ENCODE peak calls at places on chromosomes 2 and 18, in nine cellular contexts. J is NCI-H2227 treated with DMSO at 0.1 percent for 48 hours, T is NCI-H1930, D is HFFc6, K is CD14-positive monocyte, R is neural progenitor cell, O is upper lobe of right lung, P is thoracic aorta, C is anterior cingulate cortex. S is an unnamed sample.

GRCh38 chr18:12911025-12911927 is 27.2 kb upstream of the PTPN2 start:
- DNase-seq in R (no peak), O (peak; percentile 71), K (no peak), C (no peak), P (no peak), T (no peak), J (no peak), D (no peak), S (no peak)

GRCh38 chr2:43840961-43841360 is 2.2 kb downstream of the ABCG8 start:
- DNase-seq in K (no peak), O (no peak), P (no peak), R (no peak), D (no peak), J (no peak), T (no peak), C (no peak), S (no peak)

GRCh38 chr2:160051374-160051800 is 11.0 kb downstream of the PLA2R1 start:
- DNase-seq in R (no peak), C (no peak), J (no peak), O (no peak), T (no peak), K (no peak), P (no peak), D (no peak), S (no peak)

GRCh38 chr2:18083806-18084205 is 205.3 kb downstream of the KCNS3 start:
- DNase-seq in C (no peak), R (no peak), D (no peak), O (no peak), K (no peak), J (no peak), T (no peak), P (no peak), S (no peak)

GRCh38 chr2:190996338-190996946 is 17.5 kb downstream of the STAT1 start:
- DNase-seq in C (no peak), K (no peak), D (peak; percentile 33), J (no peak), R (peak; percentile 76), P (no peak), T (peak; percentile 9), O (no peak), S (no peak)

GRCh38 chr2:162217596-162217995 is 25.6 kb downstream of the FAP start:
- DNase-seq in K (no peak), J (no peak), C (no peak), T (no peak), R (no peak), O (no peak), P (no peak), D (no peak), S (no peak)

GRCh38 chr18:7069191-7069590 is 48.4 kb downstream of the LAMA1 start:
- DNase-seq in D (no peak), K (no peak), P (no peak), O (no peak), J (no peak), C (no peak), R (no peak), T (no peak), S (no peak)

GRCh38 chr2:71190959-71191943 is 35.7 kb downstream of the PAIP2B start:
- DNase-seq in K (no peak), P (no peak), C (no peak), R (no peak), T (no peak), O (no peak), J (no peak), D (peak; percentile 16), S (peak; percentile 8)

GRCh38 chr18:12989397-12990127 is 1.6 kb upstream of the CEP192 start:
- DNase-seq in K (no peak), O (no peak), R (no peak), C (no peak), J (no peak), P (no peak), D (no peak), T (no peak), S (no peak)

GRCh38 chr18:23340661-23341060 is 112.4 kb upstream of the RIOK3 start:
- DNase-seq in K (no peak), D (no peak), R (no peak), T (no peak), O (no peak), C (no peak), P (no peak), J (peak; percentile 38), S (no peak)

GRCh38 chr2:234863043-234863934 is 88.5 kb upstream of the SH3BP4 start:
- DNase-seq in D (peak; percentile 41), K (no peak), R (no peak), T (no peak), C (no peak), O (no peak), J (no peak), P (no peak), S (peak; percentile 21)

GRCh38 chr2:116716038-116716437 is 1098.5 kb upstream of the DDX18 start:
- DNase-seq in T (no peak), D (no peak), O (no peak), C (no peak), J (no peak), K (no peak), R (no peak), P (no peak), S (no peak)

GRCh38 chr2:101733257-101733993 is 35.9 kb downstream of the MAP4K4 start:
- DNase-seq in T (no peak), P (no peak), K (no peak), O (no peak), J (no peak), R (no peak), C (no peak), D (no peak), S (no peak)

GRCh38 chr2:233453111-233453915 is 99.0 kb downstream of the DGKD start:
- DNase-seq in J (no peak), R (no peak), K (peak; percentile 20), P (no peak), C (no peak), T (no peak), O (peak; percentile 37), D (no peak), S (no peak)

GRCh38 chr2:120939595-120940318 is 204.1 kb downstream of the GLI2 start:
- DNase-seq in R (no peak), D (peak; percentile 84), J (no peak), P (no peak), T (no peak), C (no peak), K (no peak), O (no peak), S (no peak)

GRCh38 chr18:63964908-63965307 is 5.0 kb upstream of the SERPINB8 start:
- DNase-seq in P (no peak), C (no peak), K (no peak), R (no peak), T (no peak), D (no peak), O (no peak), J (no peak), S (no peak)

GRCh38 chr2:177828546-177828945 is 244.0 kb downstream of the PDE11A start:
- DNase-seq in J (no peak), R (no peak), T (no peak), K (no peak), O (no peak), D (no peak), C (no peak), P (no peak), S (no peak)

GRCh38 chr2:108612153-108612513 is 77.9 kb downstream of the LIMS1 start:
- DNase-seq in O (no peak), R (no peak), P (no peak), K (no peak), C (no peak), D (peak; percentile 39), J (no peak), T (no peak), S (no peak)

GRCh38 chr2:137255990-137256389 is 490.6 kb downstream of the THSD7B start:
- DNase-seq in O (no peak), C (no peak), J (no peak), R (no peak), T (peak; percentile 53), K (no peak), D (peak; percentile 77), P (no peak), S (no peak)

GRCh38 chr2:36403675-36404230 is 48.2 kb downstream of the CRIM1 start:
- DNase-seq in D (peak; percentile 94), C (no peak), T (no peak), P (no peak), J (no peak), R (no peak), O (no peak), K (no peak), S (no peak)

GRCh38 chr18:54742654-54743053 is 85.6 kb upstream of the RAB27B start:
- DNase-seq in D (peak; percentile 86), K (no peak), R (no peak), O (no peak), J (no peak), P (peak; percentile 15), C (peak; percentile 12), T (no peak), S (peak; percentile 4)

GRCh38 chr2:238106339-238106697 is 6.2 kb downstream of the ESPNL start:
- DNase-seq in K (peak; percentile 45), P (no peak), O (no peak), R (no peak), D (no peak), J (no peak), T (no peak), C (no peak), S (no peak)

GRCh38 chr2:113200236-113200635 is 26.5 kb downstream of the PSD4 start:
- DNase-seq in R (peak; percentile 17), O (peak; percentile 58), T (no peak), J (no peak), P (no peak), K (no peak), D (no peak), C (no peak), S (no peak)

GRCh38 chr18:456361-456821 is 44.1 kb downstream of the COLEC12 start:
- DNase-seq in R (no peak), K (no peak), P (no peak), J (no peak), T (no peak), C (no peak), O (no peak), D (no peak), S (no peak)